ENCODE peak calls at places on chromosomes 4 and X, in eight cellular contexts. One of them, this sample, is unnamed.

GRCh38 chr4:14743601-14744000 is 258.7 kb upstream of the CPEB2 start:
- DNase-seq in dorsolateral prefrontal cortex: no peak
- DNase-seq in AG04450: no peak
- DNase-seq in MM.1S: no peak
- DNase-seq in psoas muscle: no peak
- DNase-seq in heart right ventricle: no peak
- DNase-seq in fibroblast of lung: no peak
- DNase-seq in brain microvascular endothelial cell: peak; percentile 11
- DNase-seq in this sample: no peak

GRCh38 chr4:60945641-60946040 is 254.5 kb upstream of the ADGRL3 start:
- DNase-seq in AG04450: no peak
- DNase-seq in MM.1S: no peak
- DNase-seq in heart right ventricle: no peak
- DNase-seq in fibroblast of lung: peak; percentile 43
- DNase-seq in psoas muscle: no peak
- DNase-seq in brain microvascular endothelial cell: peak; percentile 62
- DNase-seq in dorsolateral prefrontal cortex: no peak
- DNase-seq in this sample: no peak

GRCh38 chr4:115234405-115235093 is 121.1 kb upstream of the NDST4 start:
- DNase-seq in AG04450: no peak
- DNase-seq in heart right ventricle: no peak
- DNase-seq in psoas muscle: no peak
- DNase-seq in dorsolateral prefrontal cortex: no peak
- DNase-seq in brain microvascular endothelial cell: no peak
- DNase-seq in fibroblast of lung: no peak
- DNase-seq in MM.1S: peak; percentile 25
- DNase-seq in this sample: no peak

GRCh38 chr4:38099020-38099600 is 138.9 kb downstream of the PTTG2 start:
- DNase-seq in dorsolateral prefrontal cortex: no peak
- DNase-seq in psoas muscle: no peak
- DNase-seq in fibroblast of lung: no peak
- DNase-seq in brain microvascular endothelial cell: no peak
- DNase-seq in MM.1S: no peak
- DNase-seq in heart right ventricle: no peak
- DNase-seq in AG04450: no peak
- DNase-seq in this sample: no peak

GRCh38 chrX:72128183-72128834 is 3.4 kb downstream of the RTL5 start:
- DNase-seq in brain microvascular endothelial cell: no peak
- DNase-seq in MM.1S: no peak
- DNase-seq in fibroblast of lung: no peak
- DNase-seq in heart right ventricle: no peak
- DNase-seq in psoas muscle: no peak
- DNase-seq in AG04450: no peak
- DNase-seq in dorsolateral prefrontal cortex: no peak
- DNase-seq in this sample: no peak

GRCh38 chrX:151962034-151962433 is 12.4 kb downstream of the GABRE start:
- DNase-seq in fibroblast of lung: no peak
- DNase-seq in psoas muscle: no peak
- DNase-seq in MM.1S: no peak
- DNase-seq in heart right ventricle: no peak
- DNase-seq in dorsolateral prefrontal cortex: no peak
- DNase-seq in brain microvascular endothelial cell: no peak
- DNase-seq in AG04450: no peak
- DNase-seq in this sample: no peak

GRCh38 chr4:92334716-92335350 is 31.1 kb downstream of the GRID2 start:
- DNase-seq in psoas muscle: no peak
- DNase-seq in fibroblast of lung: peak; percentile 69
- DNase-seq in brain microvascular endothelial cell: no peak
- DNase-seq in heart right ventricle: no peak
- DNase-seq in MM.1S: no peak
- DNase-seq in dorsolateral prefrontal cortex: no peak
- DNase-seq in AG04450: no peak
- DNase-seq in this sample: no peak

GRCh38 chr4:168711197-168712120 is 214.6 kb downstream of the PALLD start:
- DNase-seq in psoas muscle: no peak
- DNase-seq in dorsolateral prefrontal cortex: no peak
- DNase-seq in heart right ventricle: no peak
- DNase-seq in fibroblast of lung: peak; percentile 92
- DNase-seq in MM.1S: no peak
- DNase-seq in brain microvascular endothelial cell: peak; percentile 30
- DNase-seq in AG04450: no peak
- DNase-seq in this sample: no peak

GRCh38 chrX:552496-552895 is 78.1 kb upstream of the SHOX start:
- DNase-seq in fibroblast of lung: no peak
- DNase-seq in AG04450: no peak
- DNase-seq in psoas muscle: no peak
- DNase-seq in MM.1S: no peak
- DNase-seq in dorsolateral prefrontal cortex: no peak
- DNase-seq in brain microvascular endothelial cell: no peak
- DNase-seq in heart right ventricle: no peak
- DNase-seq in this sample: no peak

GRCh38 chrX:139759637-139760036 is 51.7 kb upstream of the MCF2 start:
- DNase-seq in fibroblast of lung: peak; percentile 14
- DNase-seq in psoas muscle: no peak
- DNase-seq in MM.1S: peak; percentile 46
- DNase-seq in AG04450: no peak
- DNase-seq in dorsolateral prefrontal cortex: no peak
- DNase-seq in brain microvascular endothelial cell: peak; percentile 24
- DNase-seq in heart right ventricle: no peak
- DNase-seq in this sample: no peak

GRCh38 chrX:39821011-39821708 is 276.6 kb downstream of the BCOR start:
- DNase-seq in AG04450: no peak
- DNase-seq in fibroblast of lung: peak; percentile 42
- DNase-seq in heart right ventricle: peak; percentile 19
- DNase-seq in MM.1S: no peak
- DNase-seq in dorsolateral prefrontal cortex: no peak
- DNase-seq in psoas muscle: peak; percentile 57
- DNase-seq in brain microvascular endothelial cell: no peak
- DNase-seq in this sample: peak; percentile 14

GRCh38 chr4:100289530-100289888 is 99.2 kb upstream of the DDIT4L start:
- DNase-seq in dorsolateral prefrontal cortex: no peak
- DNase-seq in fibroblast of lung: peak; percentile 65
- DNase-seq in psoas muscle: no peak
- DNase-seq in AG04450: no peak
- DNase-seq in brain microvascular endothelial cell: no peak
- DNase-seq in heart right ventricle: no peak
- DNase-seq in MM.1S: no peak
- DNase-seq in this sample: no peak

GRCh38 chr4:148793221-148793620 is 351.0 kb upstream of the NR3C2 start:
- DNase-seq in AG04450: no peak
- DNase-seq in dorsolateral prefrontal cortex: no peak
- DNase-seq in brain microvascular endothelial cell: no peak
- DNase-seq in heart right ventricle: no peak
- DNase-seq in psoas muscle: no peak
- DNase-seq in MM.1S: no peak
- DNase-seq in fibroblast of lung: peak; percentile 25
- DNase-seq in this sample: no peak

GRCh38 chrX:45472968-45473367 is 272.3 kb upstream of the DIPK2B start:
- DNase-seq in brain microvascular endothelial cell: no peak
- DNase-seq in AG04450: peak; percentile 8
- DNase-seq in psoas muscle: no peak
- DNase-seq in dorsolateral prefrontal cortex: no peak
- DNase-seq in heart right ventricle: no peak
- DNase-seq in MM.1S: no peak
- DNase-seq in fibroblast of lung: peak; percentile 70
- DNase-seq in this sample: no peak

GRCh38 chr4:112289407-112290253 is 3.9 kb upstream of the TIFA start:
- DNase-seq in brain microvascular endothelial cell: no peak
- DNase-seq in psoas muscle: no peak
- DNase-seq in fibroblast of lung: no peak
- DNase-seq in heart right ventricle: no peak
- DNase-seq in AG04450: no peak
- DNase-seq in MM.1S: no peak
- DNase-seq in dorsolateral prefrontal cortex: no peak
- DNase-seq in this sample: no peak

GRCh38 chrX:125090046-125090445 is 229.6 kb upstream of the TEX13C start:
- DNase-seq in psoas muscle: no peak
- DNase-seq in AG04450: no peak
- DNase-seq in brain microvascular endothelial cell: no peak
- DNase-seq in fibroblast of lung: no peak
- DNase-seq in dorsolateral prefrontal cortex: no peak
- DNase-seq in heart right ventricle: no peak
- DNase-seq in MM.1S: peak; percentile 14
- DNase-seq in this sample: no peak

DNA sequence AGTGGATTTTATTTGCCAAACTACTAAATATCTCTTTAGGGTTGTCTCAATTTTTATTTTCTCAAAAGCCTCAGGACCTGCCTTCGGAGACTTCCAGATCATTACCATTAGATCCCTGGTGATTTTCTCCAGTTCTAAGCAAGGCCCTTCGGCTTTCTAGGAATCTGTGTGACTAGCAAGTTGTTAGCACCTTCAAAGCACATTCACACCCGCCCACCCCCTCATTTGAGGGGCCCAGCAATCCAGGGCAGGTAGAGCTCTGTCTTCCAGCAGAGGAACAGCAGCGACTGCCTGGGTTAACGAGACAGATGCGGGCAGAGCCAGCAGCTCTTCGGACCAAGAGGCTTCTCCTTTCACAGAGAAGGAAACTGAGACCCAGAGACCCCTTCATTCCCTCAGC is 2.0 kb downstream of the WDR1 start:
- DNase-seq in heart right ventricle: no peak
- DNase-seq in psoas muscle: no peak
- DNase-seq in brain microvascular endothelial cell: no peak
- DNase-seq in MM.1S: no peak
- DNase-seq in dorsolateral prefrontal cortex: no peak
- DNase-seq in fibroblast of lung: no peak
- DNase-seq in AG04450: no peak
- DNase-seq in this sample: no peak
- H3K27ac ChIP-seq in heart right ventricle: peak overlapping the region; percentile 97
- H3K27ac ChIP-seq in psoas muscle: peak overlapping the region; percentile 97
- H3K27ac ChIP-seq in brain microvascular endothelial cell: peak overlapping the region; percentile 66
- H3K27ac ChIP-seq in MM.1S: no peak overlapping the region
- H3K27ac ChIP-seq in dorsolateral prefrontal cortex: peak overlapping the region; percentile 68
- H3K27ac ChIP-seq in fibroblast of lung: peak overlapping the region; percentile 81
- H3K27ac ChIP-seq in AG04450: peak overlapping the region; percentile 68
- H3K27ac ChIP-seq in this sample: peak overlapping the region; percentile 93

DNA sequence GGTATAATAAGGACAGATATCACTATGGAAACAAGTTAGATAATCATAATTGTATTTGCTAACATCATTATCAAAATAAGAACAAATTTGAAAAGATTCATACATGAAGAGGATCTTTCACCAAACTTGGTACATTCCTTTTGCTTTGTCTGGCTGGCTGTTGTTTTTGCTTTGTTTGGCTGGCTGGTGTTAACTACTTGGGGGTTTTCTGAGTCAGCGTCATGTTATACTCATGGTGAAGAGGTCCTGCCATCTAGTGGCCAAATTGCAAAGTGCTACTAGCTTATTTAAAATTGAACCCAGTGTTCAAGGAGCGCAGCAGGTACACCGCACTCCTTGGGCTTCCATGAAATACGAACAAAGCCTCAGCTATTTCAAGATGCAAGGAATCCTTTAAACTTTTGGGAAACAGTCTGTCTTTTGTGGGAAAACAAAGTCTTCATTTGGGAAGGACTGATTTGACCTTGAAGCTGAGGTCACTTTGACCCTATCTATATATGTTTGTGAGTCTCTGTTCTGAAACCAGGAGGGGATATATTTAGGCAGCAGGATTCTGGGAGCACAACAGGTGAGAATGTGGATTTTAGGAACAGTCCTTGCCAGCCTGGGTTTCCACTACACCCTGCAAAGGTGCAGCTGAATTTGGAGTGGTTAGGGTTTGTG is 129.7 kb downstream of the PLS3 start:
- DNase-seq in brain microvascular endothelial cell: peak; percentile 85
- DNase-seq in fibroblast of lung: peak; percentile 82
- DNase-seq in psoas muscle: no peak
- DNase-seq in MM.1S: peak; percentile 75
- DNase-seq in heart right ventricle: no peak
- DNase-seq in AG04450: peak; percentile 51
- DNase-seq in dorsolateral prefrontal cortex: no peak
- DNase-seq in this sample: peak; percentile 32
- H3K27ac ChIP-seq in brain microvascular endothelial cell: peak overlapping the region; percentile 84
- H3K27ac ChIP-seq in fibroblast of lung: peak overlapping the region; percentile 17
- H3K27ac ChIP-seq in psoas muscle: no peak overlapping the region
- H3K27ac ChIP-seq in MM.1S: no peak overlapping the region
- H3K27ac ChIP-seq in heart right ventricle: no peak overlapping the region
- H3K27ac ChIP-seq in AG04450: no peak overlapping the region
- H3K27ac ChIP-seq in dorsolateral prefrontal cortex: no peak overlapping the region
- H3K27ac ChIP-seq in this sample: no peak overlapping the region

GRCh38 chrX:136691028-136691809 is 43.3 kb downstream of the CD40LG start:
- DNase-seq in fibroblast of lung: peak; percentile 64
- DNase-seq in MM.1S: peak; percentile 51
- DNase-seq in heart right ventricle: no peak
- DNase-seq in dorsolateral prefrontal cortex: no peak
- DNase-seq in brain microvascular endothelial cell: no peak
- DNase-seq in AG04450: no peak
- DNase-seq in psoas muscle: no peak
- DNase-seq in this sample: peak; percentile 8

GRCh38 chrX:136689441-136689840 is 41.5 kb downstream of the CD40LG start:
- DNase-seq in dorsolateral prefrontal cortex: no peak
- DNase-seq in fibroblast of lung: peak; percentile 66
- DNase-seq in psoas muscle: no peak
- DNase-seq in MM.1S: peak; percentile 90
- DNase-seq in heart right ventricle: no peak
- DNase-seq in AG04450: no peak
- DNase-seq in brain microvascular endothelial cell: peak; percentile 47
- DNase-seq in this sample: no peak

GRCh38 chrX:136692271-136692670 is 44.3 kb downstream of the CD40LG start:
- DNase-seq in fibroblast of lung: peak; percentile 21
- DNase-seq in dorsolateral prefrontal cortex: no peak
- DNase-seq in MM.1S: no peak
- DNase-seq in heart right ventricle: no peak
- DNase-seq in AG04450: no peak
- DNase-seq in brain microvascular endothelial cell: peak; percentile 14
- DNase-seq in psoas muscle: no peak
- DNase-seq in this sample: no peak

GRCh38 chrX:136694491-136695087 is 46.6 kb downstream of the CD40LG start:
- DNase-seq in heart right ventricle: no peak
- DNase-seq in MM.1S: peak; percentile 79
- DNase-seq in fibroblast of lung: peak; percentile 42
- DNase-seq in dorsolateral prefrontal cortex: no peak
- DNase-seq in psoas muscle: no peak
- DNase-seq in AG04450: no peak
- DNase-seq in brain microvascular endothelial cell: peak; percentile 25
- DNase-seq in this sample: peak; percentile 27
- H3K27ac ChIP-seq in heart right ventricle: no peak overlapping the region
- H3K27ac ChIP-seq in MM.1S: peak overlapping the region; percentile 62
- H3K27ac ChIP-seq in fibroblast of lung: no peak overlapping the region
- H3K27ac ChIP-seq in dorsolateral prefrontal cortex: no peak overlapping the region
- H3K27ac ChIP-seq in psoas muscle: no peak overlapping the region
- H3K27ac ChIP-seq in AG04450: no peak overlapping the region
- H3K27ac ChIP-seq in brain microvascular endothelial cell: no peak overlapping the region
- H3K27ac ChIP-seq in this sample: no peak overlapping the region

DNA sequence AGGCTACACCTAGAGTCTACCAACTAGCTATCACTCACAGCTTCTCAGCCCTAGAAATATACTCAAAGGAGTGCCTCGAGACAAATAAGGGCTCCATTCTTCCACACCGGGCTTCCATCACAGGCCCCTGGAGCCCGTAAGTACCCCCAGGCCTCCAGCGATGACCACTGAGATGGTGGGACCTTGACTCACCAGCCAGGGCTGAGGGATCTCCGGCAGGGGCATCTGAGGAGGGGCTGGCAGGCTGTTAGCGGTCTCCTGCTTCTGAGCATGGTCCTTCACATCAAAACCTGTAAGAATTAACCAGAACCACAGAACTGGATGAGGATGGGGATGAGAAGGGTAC is 71.3 kb downstream of the AFAP1 start:
- DNase-seq in fibroblast of lung: no peak
- DNase-seq in AG04450: no peak
- DNase-seq in heart right ventricle: no peak
- DNase-seq in dorsolateral prefrontal cortex: no peak
- DNase-seq in brain microvascular endothelial cell: no peak
- DNase-seq in psoas muscle: no peak
- DNase-seq in MM.1S: no peak
- DNase-seq in this sample: no peak
- H3K27ac ChIP-seq in fibroblast of lung: no peak overlapping the region
- H3K27ac ChIP-seq in AG04450: peak overlapping the region; percentile 76
- H3K27ac ChIP-seq in heart right ventricle: no peak overlapping the region
- H3K27ac ChIP-seq in dorsolateral prefrontal cortex: no peak overlapping the region
- H3K27ac ChIP-seq in brain microvascular endothelial cell: peak overlapping the region; percentile 60
- H3K27ac ChIP-seq in psoas muscle: no peak overlapping the region
- H3K27ac ChIP-seq in MM.1S: no peak overlapping the region
- H3K27ac ChIP-seq in this sample: peak overlapping the region; percentile 69

GRCh38 chr4:32986236-32986635 is 2266.1 kb downstream of the PCDH7 start:
- DNase-seq in brain microvascular endothelial cell: no peak
- DNase-seq in dorsolateral prefrontal cortex: no peak
- DNase-seq in fibroblast of lung: no peak
- DNase-seq in MM.1S: no peak
- DNase-seq in heart right ventricle: no peak
- DNase-seq in psoas muscle: no peak
- DNase-seq in AG04450: no peak
- DNase-seq in this sample: no peak
- H3K27ac ChIP-seq in brain microvascular endothelial cell: no peak overlapping the region
- H3K27ac ChIP-seq in dorsolateral prefrontal cortex: no peak overlapping the region
- H3K27ac ChIP-seq in fibroblast of lung: no peak overlapping the region
- H3K27ac ChIP-seq in MM.1S: no peak overlapping the region
- H3K27ac ChIP-seq in heart right ventricle: no peak overlapping the region
- H3K27ac ChIP-seq in psoas muscle: no peak overlapping the region
- H3K27ac ChIP-seq in AG04450: no peak overlapping the region
- H3K27ac ChIP-seq in this sample: no peak overlapping the region

This sample was measured in RWPE1.